ENCODE peak calls at places on chromosomes 7 and 10, in five cellular contexts. One of them, this sample, is unnamed.

GRCh38 chr10:84205049-84205852 is 10.9 kb downstream of the CDHR1 start:
- DNase-seq in astrocyte: no peak
- DNase-seq in tibial artery: no peak
- DNase-seq in suprapubic skin: peak; percentile 9
- DNase-seq in HAP-1: peak; percentile 26
- DNase-seq in this sample: no peak

GRCh38 chr7:142806021-142806353 is 35.2 kb downstream of the PRSS2 start:
- DNase-seq in astrocyte: no peak
- DNase-seq in HAP-1: no peak
- DNase-seq in suprapubic skin: no peak
- DNase-seq in tibial artery: no peak
- DNase-seq in this sample: no peak

GRCh38 chr7:120842131-120842621 is 15.8 kb downstream of the TSPAN12 start:
- DNase-seq in astrocyte: no peak
- DNase-seq in suprapubic skin: no peak
- DNase-seq in tibial artery: no peak
- DNase-seq in HAP-1: no peak
- DNase-seq in this sample: no peak

GRCh38 chr7:78636727-78637126 is 816.7 kb downstream of the MAGI2 start:
- DNase-seq in suprapubic skin: no peak
- DNase-seq in HAP-1: no peak
- DNase-seq in tibial artery: no peak
- DNase-seq in astrocyte: no peak
- DNase-seq in this sample: no peak

GRCh38 chr10:30056767-30057355 is 2.5 kb downstream of the JCAD start:
- DNase-seq in astrocyte: no peak
- DNase-seq in HAP-1: no peak
- DNase-seq in tibial artery: no peak
- DNase-seq in suprapubic skin: no peak
- DNase-seq in this sample: no peak

GRCh38 chr10:101031796-101032636 is 982 bp downstream of the SFXN3 start:
- DNase-seq in tibial artery: peak; percentile 87
- DNase-seq in astrocyte: peak; percentile 46
- DNase-seq in HAP-1: no peak
- DNase-seq in suprapubic skin: peak; percentile 93
- DNase-seq in this sample: peak; percentile 94

GRCh38 chr7:96380111-96380512 is 58.2 kb upstream of the SLC25A13 start:
- DNase-seq in HAP-1: no peak
- DNase-seq in suprapubic skin: no peak
- DNase-seq in tibial artery: no peak
- DNase-seq in astrocyte: no peak
- DNase-seq in this sample: no peak

GRCh38 chr7:120949393-120949799 is 1.2 kb upstream of the ING3 start:
- DNase-seq in astrocyte: no peak
- DNase-seq in tibial artery: no peak
- DNase-seq in HAP-1: no peak
- DNase-seq in suprapubic skin: no peak
- DNase-seq in this sample: no peak

GRCh38 chr10:7788640-7789335 is 811 bp downstream of the ATP5F1C start:
- DNase-seq in HAP-1: peak; percentile 30
- DNase-seq in tibial artery: no peak
- DNase-seq in astrocyte: no peak
- DNase-seq in suprapubic skin: no peak
- DNase-seq in this sample: no peak

GRCh38 chr10:35195361-35196306 is 69.0 kb downstream of the CREM start:
- DNase-seq in astrocyte: peak; percentile 99
- DNase-seq in suprapubic skin: peak; percentile 81
- DNase-seq in tibial artery: peak; percentile 61
- DNase-seq in HAP-1: peak; percentile 91
- DNase-seq in this sample: no peak

GRCh38 chr10:44382981-44383748 is 1.7 kb downstream of the CXCL12 start:
- DNase-seq in tibial artery: peak; percentile 18
- DNase-seq in suprapubic skin: peak; percentile 37
- DNase-seq in HAP-1: no peak
- DNase-seq in astrocyte: no peak
- DNase-seq in this sample: peak; percentile 43

GRCh38 chr7:109663806-109664205 is 1094.1 kb downstream of the DNAJB9 start:
- DNase-seq in tibial artery: no peak
- DNase-seq in astrocyte: no peak
- DNase-seq in suprapubic skin: no peak
- DNase-seq in HAP-1: no peak
- DNase-seq in this sample: no peak

GRCh38 chr10:114795039-114795438 is 26.5 kb upstream of the FHIP2A start:
- DNase-seq in astrocyte: peak; percentile 6
- DNase-seq in HAP-1: no peak
- DNase-seq in suprapubic skin: no peak
- DNase-seq in tibial artery: no peak
- DNase-seq in this sample: no peak

GRCh38 chr10:114002422-114002821 is 41.2 kb upstream of the ADRB1 start:
- DNase-seq in HAP-1: no peak
- DNase-seq in suprapubic skin: no peak
- DNase-seq in tibial artery: no peak
- DNase-seq in astrocyte: no peak
- DNase-seq in this sample: no peak

GRCh38 chr10:126686732-126687693 is 16.5 kb upstream of the C10orf90 start:
- DNase-seq in suprapubic skin: no peak
- DNase-seq in HAP-1: no peak
- DNase-seq in astrocyte: no peak
- DNase-seq in tibial artery: no peak
- DNase-seq in this sample: no peak

GRCh38 chr7:28192786-28193581 is 12.4 kb upstream of the JAZF1 start:
- DNase-seq in suprapubic skin: no peak
- DNase-seq in tibial artery: no peak
- DNase-seq in HAP-1: no peak
- DNase-seq in astrocyte: peak; percentile 77
- DNase-seq in this sample: no peak

GRCh38 chr7:151080091-151080521 is 503 bp downstream of the FASTK start:
- DNase-seq in astrocyte: no peak
- DNase-seq in suprapubic skin: no peak
- DNase-seq in tibial artery: no peak
- DNase-seq in HAP-1: no peak
- DNase-seq in this sample: no peak

GRCh38 chr7:24442170-24442777 is 131.0 kb upstream of the PALS2 start:
- DNase-seq in tibial artery: no peak
- DNase-seq in astrocyte: no peak
- DNase-seq in suprapubic skin: no peak
- DNase-seq in HAP-1: no peak
- DNase-seq in this sample: no peak

GRCh38 chr10:6778992-6779701 is 199.1 kb upstream of the PRKCQ start:
- DNase-seq in suprapubic skin: no peak
- DNase-seq in tibial artery: no peak
- DNase-seq in astrocyte: peak; percentile 97
- DNase-seq in HAP-1: no peak
- DNase-seq in this sample: no peak

GRCh38 chr10:103829838-103830465 is 25.4 kb downstream of the SH3PXD2A start:
- DNase-seq in suprapubic skin: peak; percentile 13
- DNase-seq in tibial artery: no peak
- DNase-seq in HAP-1: no peak
- DNase-seq in astrocyte: no peak
- DNase-seq in this sample: no peak

GRCh38 chr10:103828107-103828506 is 27.3 kb downstream of the SH3PXD2A start:
- DNase-seq in HAP-1: no peak
- DNase-seq in tibial artery: no peak
- DNase-seq in suprapubic skin: peak; percentile 19
- DNase-seq in astrocyte: peak; percentile 37
- DNase-seq in this sample: no peak

GRCh38 chr10:103828587-103829186 is 26.7 kb downstream of the SH3PXD2A start:
- DNase-seq in suprapubic skin: peak; percentile 25
- DNase-seq in tibial artery: no peak
- DNase-seq in astrocyte: no peak
- DNase-seq in HAP-1: no peak
- DNase-seq in this sample: no peak

GRCh38 chr10:103832806-103833205 is 22.6 kb downstream of the SH3PXD2A start:
- DNase-seq in HAP-1: no peak
- DNase-seq in astrocyte: no peak
- DNase-seq in tibial artery: no peak
- DNase-seq in suprapubic skin: no peak
- DNase-seq in this sample: no peak

GRCh38 chr10:103829266-103829665 is 26.1 kb downstream of the SH3PXD2A start:
- DNase-seq in suprapubic skin: peak; percentile 17
- DNase-seq in HAP-1: no peak
- DNase-seq in astrocyte: no peak
- DNase-seq in tibial artery: no peak
- DNase-seq in this sample: no peak
- H3K4me1 ChIP-seq in suprapubic skin: peaks cover 19% of the 10 kb centered on the region
- H3K4me1 ChIP-seq in HAP-1: peaks cover 3% of the 10 kb centered on the region
- H3K4me1 ChIP-seq in astrocyte: no peaks in the 10 kb centered on the region
- H3K4me1 ChIP-seq in tibial artery: no peaks in the 10 kb centered on the region
- H3K4me1 ChIP-seq in this sample: no peaks in the 10 kb centered on the region

DNA sequence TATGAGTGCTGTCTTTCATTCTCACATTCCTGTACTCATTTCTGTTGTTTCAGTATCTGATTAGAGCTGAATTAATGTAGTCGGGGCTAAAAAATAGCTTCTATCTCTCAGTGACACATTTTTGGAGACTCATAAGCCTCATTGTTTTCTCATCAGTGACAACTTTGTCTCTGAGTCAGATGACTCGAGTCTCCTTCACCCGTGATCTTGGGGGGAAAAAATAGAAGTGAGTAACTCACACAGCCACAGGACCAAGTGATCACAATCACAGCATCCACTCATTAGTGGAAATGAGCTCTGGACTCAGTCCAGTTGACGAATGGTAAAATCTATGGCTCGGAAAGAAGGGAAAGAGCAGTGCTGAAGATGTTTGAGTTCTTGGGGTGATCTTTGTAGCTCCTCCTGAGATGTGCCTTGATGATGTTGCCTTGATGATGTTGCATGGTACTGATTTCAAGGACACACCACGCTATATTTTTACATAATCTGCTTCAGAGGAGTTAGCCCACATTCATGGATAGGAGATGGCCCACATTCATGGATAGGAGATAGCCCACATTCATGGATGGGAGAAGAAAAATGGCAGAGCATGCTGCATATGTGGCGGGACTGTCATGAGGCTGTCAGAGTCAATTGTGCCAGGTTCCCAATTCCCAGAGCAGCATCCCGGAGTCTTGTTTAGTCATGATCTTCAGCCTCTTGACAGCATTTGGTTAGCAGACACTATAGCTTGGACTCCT is 214.7 kb downstream of the CELF2 start:
- DNase-seq in HAP-1: no peak
- DNase-seq in suprapubic skin: no peak
- DNase-seq in astrocyte: no peak
- DNase-seq in tibial artery: no peak
- DNase-seq in this sample: no peak
- H3K36me3 ChIP-seq in HAP-1: no peaks in the 10 kb centered on the region
- H3K36me3 ChIP-seq in suprapubic skin: peaks cover 1% of the 10 kb centered on the region
- H3K36me3 ChIP-seq in astrocyte: no peaks in the 10 kb centered on the region
- H3K36me3 ChIP-seq in tibial artery: no peaks in the 10 kb centered on the region
- H3K36me3 ChIP-seq in this sample: peaks cover 2% of the 10 kb centered on the region

GRCh38 chr7:137880432-137880831 is 33.7 kb upstream of the DGKI start:
- DNase-seq in HAP-1: no peak
- DNase-seq in suprapubic skin: no peak
- DNase-seq in astrocyte: peak; percentile 91
- DNase-seq in tibial artery: no peak
- DNase-seq in this sample: no peak

GRCh38 chr7:137881607-137882260 is 35.0 kb upstream of the DGKI start:
- DNase-seq in astrocyte: no peak
- DNase-seq in HAP-1: no peak
- DNase-seq in tibial artery: no peak
- DNase-seq in suprapubic skin: no peak
- DNase-seq in this sample: no peak

GRCh38 chr7:137878333-137878961 is 31.7 kb upstream of the DGKI start:
- DNase-seq in tibial artery: peak; percentile 75
- DNase-seq in astrocyte: peak; percentile 78
- DNase-seq in HAP-1: peak; percentile 71
- DNase-seq in suprapubic skin: peak; percentile 82
- DNase-seq in this sample: peak; percentile 81

GRCh38 chr7:137877301-137877700 is 30.5 kb upstream of the DGKI start:
- DNase-seq in HAP-1: peak; percentile 57
- DNase-seq in astrocyte: no peak
- DNase-seq in suprapubic skin: no peak
- DNase-seq in tibial artery: no peak
- DNase-seq in this sample: no peak

DNA sequence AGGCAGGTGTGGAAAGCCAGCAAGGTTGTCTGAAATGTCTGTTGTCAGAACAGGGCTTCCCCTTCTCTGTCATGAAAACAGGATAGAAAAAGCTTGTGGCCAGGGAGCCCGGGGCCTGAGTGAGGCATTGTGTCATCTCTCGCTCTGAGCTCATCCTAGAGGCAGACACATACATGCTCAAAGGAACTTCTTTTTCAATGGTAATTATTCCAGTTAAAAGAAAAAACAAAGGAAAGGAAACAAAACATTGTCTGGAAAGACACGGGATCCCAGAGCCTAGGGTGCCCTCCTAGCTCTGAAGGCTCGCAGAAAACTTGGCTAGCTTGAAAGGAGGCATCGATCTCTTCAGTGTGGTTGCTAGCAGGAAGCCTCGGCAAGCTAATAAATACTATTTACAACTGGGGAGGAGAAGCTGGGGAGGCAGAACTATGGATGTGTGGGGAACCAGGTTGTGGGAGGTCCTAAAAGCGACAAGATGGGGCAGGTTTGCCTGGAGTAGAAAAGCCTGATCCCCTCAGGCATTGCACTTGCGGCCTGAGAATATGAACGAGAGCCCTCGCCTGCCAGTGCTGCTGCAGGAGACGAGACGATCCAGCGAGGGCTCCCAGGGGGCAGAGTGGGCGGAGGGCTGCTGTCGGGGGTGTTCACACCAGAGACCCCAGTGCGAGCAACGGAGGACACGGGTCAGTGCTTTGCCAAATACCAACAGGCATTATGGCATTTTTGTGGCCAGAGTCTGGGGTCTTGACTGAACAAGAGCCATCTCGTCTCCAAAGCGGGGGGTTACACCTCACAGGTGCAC is 32.8 kb upstream of the DGKI start:
- DNase-seq in astrocyte: peak; percentile 67
- DNase-seq in tibial artery: peak; percentile 49
- DNase-seq in HAP-1: peak; percentile 29
- DNase-seq in suprapubic skin: no peak
- DNase-seq in this sample: no peak
- H3K4me1 ChIP-seq in astrocyte: peaks cover 60% of the 10 kb centered on the region
- H3K4me1 ChIP-seq in tibial artery: no peaks in the 10 kb centered on the region
- H3K4me1 ChIP-seq in HAP-1: peaks cover 35% of the 10 kb centered on the region
- H3K4me1 ChIP-seq in suprapubic skin: peaks cover 16% of the 10 kb centered on the region
- H3K4me1 ChIP-seq in this sample: peaks cover 3% of the 10 kb centered on the region

DNA sequence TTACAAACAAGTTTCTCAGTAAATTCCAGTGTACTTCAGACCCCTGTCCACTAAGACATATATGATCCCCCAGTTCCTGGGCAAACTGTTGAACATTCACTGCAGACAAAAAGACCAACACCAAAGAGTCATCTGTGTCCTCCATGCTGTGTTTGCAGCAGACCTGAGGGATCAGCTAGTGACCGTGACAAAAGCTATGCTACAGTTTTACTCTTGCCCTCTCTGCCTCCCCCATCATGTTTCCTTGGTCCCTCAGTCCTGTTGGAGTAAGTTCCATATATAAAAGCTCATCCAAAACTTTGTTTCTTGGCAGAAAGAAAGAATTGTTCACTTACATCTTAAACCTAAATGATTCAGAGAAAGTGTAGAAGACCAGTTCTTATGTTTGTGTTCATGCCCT is 56.1 kb downstream of the PODXL start:
- DNase-seq in astrocyte: no peak
- DNase-seq in suprapubic skin: no peak
- DNase-seq in tibial artery: no peak
- DNase-seq in HAP-1: no peak
- DNase-seq in this sample: no peak
- H3K36me3 ChIP-seq in astrocyte: peaks cover 6% of the 10 kb centered on the region
- H3K36me3 ChIP-seq in suprapubic skin: peaks cover 10% of the 10 kb centered on the region
- H3K36me3 ChIP-seq in tibial artery: peaks cover 13% of the 10 kb centered on the region
- H3K36me3 ChIP-seq in HAP-1: peaks cover 37% of the 10 kb centered on the region
- H3K36me3 ChIP-seq in this sample: no peaks in the 10 kb centered on the region